ENCODE peak calls at places on chromosomes 1 and 21, in eight cellular contexts. W is CD8-positive, alpha-beta memory T cell; U is PC-9; F is transverse colon; Y is upper lobe of left lung; K is Panc1; P is colonic mucosa; C is IMR-90. T is an unnamed sample. For H3K4me1, the result is how much of the 10 kb centered on the place peaks cover.

GRCh38 chr1:49351744-49352143 is 575.1 kb upstream of the BEND5 start:
- DNase-seq in W (no peak), U (no peak), F (no peak), Y (no peak), K (no peak), P (no peak), C (no peak), T (no peak)

GRCh38 chr1:218249757-218250156 is 35.3 kb upstream of the RRP15 start:
- DNase-seq in W (no peak), U (no peak), F (no peak), Y (no peak), K (no peak), P (no peak), C (no peak), T (no peak)

GRCh38 chr1:216475659-216476276 is 52.5 kb upstream of the USH2A start:
- DNase-seq in W (no peak), U (no peak), F (no peak), Y (no peak), K (no peak), P (no peak), C (no peak), T (no peak)

GRCh38 chr1:97308131-97308530 is 586.5 kb downstream of the PTBP2 start:
- DNase-seq in W (no peak), U (no peak), F (no peak), Y (no peak), K (no peak), P (no peak), C (peak), T (no peak)

GRCh38 chr21:26148071-26148470 is 22.5 kb downstream of the APP start:
- DNase-seq in W (no peak), U (peak), F (no peak), Y (no peak), K (no peak), P (no peak), C (no peak), T (no peak)

GRCh38 chr1:246582301-246583055 is 16.2 kb downstream of the CNST start:
- DNase-seq in W (no peak), U (no peak), F (peak), Y (no peak), K (no peak), P (peak), C (no peak), T (no peak)

GRCh38 chr1:61887921-61888564 is 145.8 kb downstream of the PATJ start:
- DNase-seq in W (no peak), U (no peak), F (no peak), Y (no peak), K (no peak), P (no peak), C (no peak), T (no peak)

GRCh38 chr1:201774224-201774982 is 54.6 kb upstream of the IPO9 start:
- DNase-seq in W (no peak), U (no peak), F (no peak), Y (no peak), K (no peak), P (no peak), C (peak), T (no peak)

GRCh38 chr1:19251305-19252196 is at the start of the genes EMC1 and MRTO4:
- DNase-seq in W (peak), U (peak), F (peak), Y (peak), K (peak), P (peak), C (peak), T (peak)

GRCh38 chr1:4657920-4658585 is 3.6 kb downstream of the AJAP1 start:
- DNase-seq in W (no peak), U (no peak), F (no peak), Y (no peak), K (no peak), P (no peak), C (no peak), T (no peak)

GRCh38 chr21:37425684-37426083 is 59.1 kb downstream of the DYRK1A start:
- DNase-seq in W (no peak), U (no peak), F (no peak), Y (no peak), K (no peak), P (no peak), C (no peak), T (no peak)

GRCh38 chr1:228903573-228904122 is 168.4 kb downstream of the RHOU start:
- DNase-seq in W (no peak), U (no peak), F (no peak), Y (no peak), K (no peak), P (no peak), C (no peak), T (no peak)

GRCh38 chr1:230321741-230322420 is 104.3 kb downstream of the PGBD5 start:
- DNase-seq in W (no peak), U (no peak), F (no peak), Y (no peak), K (no peak), P (no peak), C (no peak), T (no peak)

GRCh38 chr1:116076831-116077230 is 34.4 kb upstream of the MAB21L3 start:
- DNase-seq in W (no peak), U (no peak), F (no peak), Y (no peak), K (no peak), P (no peak), C (no peak), T (no peak)

GRCh38 chr1:42941640-42942330 is 16.9 kb downstream of the SLC2A1 start:
- DNase-seq in W (no peak), U (peak), F (peak), Y (peak), K (no peak), P (peak), C (peak), T (no peak)

GRCh38 chr1:1264868-1265272 is 8.8 kb downstream of the UBE2J2 start:
- DNase-seq in W (no peak), U (peak), F (no peak), Y (no peak), K (peak), P (no peak), C (peak), T (no peak)

GRCh38 chr1:200172311-200172710 is 144.8 kb downstream of the NR5A2 start:
- DNase-seq in W (no peak), U (no peak), F (no peak), Y (no peak), K (peak), P (no peak), C (peak), T (no peak)

GRCh38 chr1:222104661-222105392 is 362.9 kb upstream of the DUSP10 start:
- DNase-seq in W (no peak), U (no peak), F (no peak), Y (no peak), K (no peak), P (no peak), C (peak), T (no peak)

GRCh38 chr1:91059157-91059556 is 37.3 kb upstream of the ZNF644 start:
- DNase-seq in W (no peak), U (no peak), F (no peak), Y (no peak), K (no peak), P (no peak), C (no peak), T (no peak)

GRCh38 chr1:67382292-67382691 is 47.9 kb downstream of the SERBP1 start:
- DNase-seq in W (no peak), U (no peak), F (no peak), Y (no peak), K (no peak), P (no peak), C (no peak), T (no peak)

GRCh38 chr1:186239211-186239610 is 135.8 kb downstream of the TPR start:
- DNase-seq in W (no peak), U (no peak), F (no peak), Y (no peak), K (no peak), P (no peak), C (no peak), T (no peak)

GRCh38 chr21:37463083-37463780 is 96.7 kb downstream of the DYRK1A start:
- DNase-seq in W (no peak), U (no peak), F (no peak), Y (no peak), K (peak), P (no peak), C (peak), T (no peak)

GRCh38 chr1:12447301-12447700 is 170.7 kb downstream of the DHRS3 start:
- DNase-seq in W (no peak), U (no peak), F (no peak), Y (no peak), K (no peak), P (no peak), C (peak), T (no peak)

GRCh38 chr1:153545067-153546055 is at the start of gene S100A4:
- DNase-seq in W (peak), U (peak), F (peak), Y (peak), K (peak), P (peak), C (peak), T (peak)

GRCh38 chr1:153547560-153548551 is 1.2 kb downstream of the S100A3 start:
- DNase-seq in W (no peak), U (no peak), F (peak), Y (peak), K (no peak), P (peak), C (no peak), T (no peak)

GRCh38 chr1:153546796-153547559 is 1.4 kb upstream of the S100A4 start:
- DNase-seq in W (no peak), U (no peak), F (peak), Y (peak), K (no peak), P (no peak), C (no peak), T (no peak)

GRCh38 chr1:153544453-153545066 is 1.0 kb downstream of the S100A4 start:
- DNase-seq in W (no peak), U (no peak), F (no peak), Y (no peak), K (no peak), P (no peak), C (no peak), T (no peak)

DNA sequence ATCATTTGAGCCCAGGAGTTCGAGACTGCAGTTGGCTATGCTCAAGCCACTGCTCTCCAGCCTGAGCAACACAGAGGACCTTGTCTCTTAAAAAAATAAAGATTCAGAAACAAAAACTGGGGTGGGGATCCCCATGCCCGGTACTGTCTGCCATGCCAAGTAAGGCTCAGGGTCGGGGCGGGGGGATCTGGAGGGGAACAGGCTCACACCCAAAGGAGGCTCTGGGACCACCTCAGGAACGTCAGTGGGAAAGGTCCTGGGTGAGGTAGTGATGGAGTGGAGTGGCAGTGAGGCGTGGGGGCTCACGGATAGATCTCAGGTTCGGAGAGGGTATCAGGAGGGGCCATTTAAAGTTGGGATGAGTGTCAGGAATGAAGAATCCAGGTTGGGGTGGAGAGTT is 765 bp upstream of the S100A4 start:
- DNase-seq in W (no peak), U (no peak), F (no peak), Y (peak), K (no peak), P (no peak), C (no peak), T (no peak)
- H3K4me3 ChIP-seq in W (no peak), U (no peak), F (no peak), Y (no peak), K (peak), P (no peak), C (no peak), T (peak)

DNA sequence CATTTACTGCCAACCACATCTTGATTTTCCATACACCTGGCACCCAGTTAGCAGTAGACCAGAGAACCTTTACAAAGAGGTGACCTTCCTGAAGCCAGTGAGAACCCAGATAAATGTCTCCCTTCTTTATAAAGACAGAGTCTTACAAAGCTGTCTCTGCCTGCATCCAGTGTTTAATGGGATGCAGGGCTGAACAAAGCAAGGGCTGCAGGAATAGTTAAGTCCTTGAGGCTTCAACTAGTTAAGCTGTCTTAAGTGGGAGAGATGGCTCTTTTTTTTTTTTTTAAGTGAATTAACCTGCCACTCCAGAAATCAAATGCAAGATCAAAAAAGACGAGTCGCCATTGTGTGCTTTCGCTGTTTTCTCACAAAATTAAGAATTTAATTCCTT is 1.5 kb downstream of the AHCYL1 start:
- DNase-seq in W (no peak), U (no peak), F (no peak), Y (no peak), K (no peak), P (no peak), C (no peak), T (no peak)
- H3K4me1 ChIP-seq in W (under half), U (half or more), F (half or more), Y (under half), K (under half), P (under half), C (under half), T (half or more)

DNA sequence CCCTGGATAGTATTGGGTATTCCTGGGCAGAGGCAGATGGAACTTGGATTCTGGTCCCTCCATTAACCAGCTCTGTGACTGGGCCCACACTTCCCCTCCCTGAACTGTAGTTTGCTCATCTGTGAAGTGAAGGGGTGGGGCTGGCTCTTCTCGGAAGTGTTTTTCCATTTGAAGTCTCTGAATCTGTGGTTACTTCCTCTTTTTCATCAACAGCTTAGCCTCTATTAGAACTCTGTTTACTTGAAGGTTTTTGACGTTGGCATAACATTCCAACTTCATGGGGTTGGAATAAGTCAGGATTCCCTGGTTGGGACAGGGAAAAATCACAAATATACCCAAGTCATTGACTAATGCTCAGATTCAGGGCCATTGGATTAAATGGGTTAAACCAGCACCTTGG is 3.6 kb downstream of the KIAA0040 start:
- DNase-seq in W (peak), U (no peak), F (peak), Y (peak), K (no peak), P (peak), C (no peak), T (no peak)
- H3K4me3 ChIP-seq in W (peak), U (no peak), F (no peak), Y (no peak), K (no peak), P (no peak), C (no peak), T (no peak)

GRCh38 chr1:155012052-155012546 is 9.5 kb downstream of the ZBTB7B start:
- DNase-seq in W (no peak), U (no peak), F (peak), Y (peak), K (no peak), P (peak), C (no peak), T (peak)

GRCh38 chr1:155011437-155011907 is 8.9 kb downstream of the ZBTB7B start:
- DNase-seq in W (no peak), U (no peak), F (no peak), Y (no peak), K (no peak), P (no peak), C (no peak), T (no peak)

GRCh38 chr1:155009742-155010141 is 7.1 kb downstream of the ZBTB7B start:
- DNase-seq in W (no peak), U (no peak), F (no peak), Y (no peak), K (no peak), P (no peak), C (no peak), T (no peak)

GRCh38 chr1:155010211-155010918 is 7.8 kb downstream of the ZBTB7B start:
- DNase-seq in W (no peak), U (no peak), F (no peak), Y (no peak), K (no peak), P (peak), C (no peak), T (no peak)

DNA sequence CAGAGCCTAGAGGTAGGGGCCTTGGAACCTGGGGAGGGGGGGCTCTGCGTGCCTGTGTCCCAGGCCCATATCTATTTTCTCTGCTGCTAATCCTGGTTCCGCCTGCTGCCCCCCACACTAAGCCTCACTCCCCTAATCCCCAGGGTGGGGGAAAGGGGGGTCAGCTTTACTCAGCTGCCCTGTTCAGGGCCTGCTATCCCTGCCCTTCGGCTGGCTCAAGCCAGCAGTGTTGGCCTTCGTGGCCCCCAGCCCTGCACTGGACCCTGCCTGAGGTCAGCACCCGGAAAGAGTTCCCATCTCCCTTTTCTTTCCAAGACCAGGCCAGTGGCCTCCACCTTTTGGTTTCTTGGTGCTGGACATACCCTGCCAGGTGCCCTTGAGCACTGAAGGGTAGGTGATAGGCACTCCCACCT is 8.4 kb downstream of the ZBTB7B start:
- DNase-seq in W (no peak), U (no peak), F (no peak), Y (no peak), K (no peak), P (no peak), C (no peak), T (no peak)
- H3K4me1 ChIP-seq in W (half or more), U (under half), F (half or more), Y (half or more), K (under half), P (half or more), C (under half), T (half or more)